ENCODE peak calls at places on chromosomes 13 and 19, in ten cellular contexts. One of them, this sample, is unnamed.

GRCh38 chr13:24727731-24728601 is 36.0 kb upstream of the RNF17 start:
- DNase-seq in HepG2: peak
- DNase-seq in IMR-90: peak
- DNase-seq in lower leg skin: peak
- DNase-seq in GM12892: peak
- DNase-seq in GM12891: peak
- DNase-seq in right lobe of liver: peak
- DNase-seq in transverse colon: peak
- DNase-seq in body of pancreas: peak
- DNase-seq in GM12878: peak
- DNase-seq in this sample: peak

GRCh38 chr13:39105110-39105509 is 66.9 kb downstream of the NHLRC3 start:
- DNase-seq in GM12892: no peak
- DNase-seq in IMR-90: no peak
- DNase-seq in HepG2: no peak
- DNase-seq in lower leg skin: no peak
- DNase-seq in GM12878: no peak
- DNase-seq in body of pancreas: no peak
- DNase-seq in transverse colon: no peak
- DNase-seq in GM12891: no peak
- DNase-seq in right lobe of liver: no peak
- DNase-seq in this sample: no peak

GRCh38 chr13:34155931-34156607 is 338.1 kb downstream of the RFC3 start:
- DNase-seq in HepG2: no peak
- DNase-seq in transverse colon: no peak
- DNase-seq in GM12878: no peak
- DNase-seq in right lobe of liver: no peak
- DNase-seq in IMR-90: peak
- DNase-seq in lower leg skin: no peak
- DNase-seq in GM12891: no peak
- DNase-seq in body of pancreas: no peak
- DNase-seq in GM12892: no peak
- DNase-seq in this sample: no peak

GRCh38 chr19:6790194-6791128 is 18.0 kb downstream of the VAV1 start:
- DNase-seq in GM12892: no peak
- DNase-seq in HepG2: no peak
- DNase-seq in body of pancreas: no peak
- DNase-seq in GM12891: no peak
- DNase-seq in GM12878: no peak
- DNase-seq in IMR-90: no peak
- DNase-seq in right lobe of liver: no peak
- DNase-seq in transverse colon: no peak
- DNase-seq in lower leg skin: no peak
- DNase-seq in this sample: no peak

GRCh38 chr19:23281663-23282276 is 31.6 kb upstream of the ZNF724 start:
- DNase-seq in body of pancreas: no peak
- DNase-seq in GM12892: no peak
- DNase-seq in transverse colon: no peak
- DNase-seq in lower leg skin: no peak
- DNase-seq in right lobe of liver: no peak
- DNase-seq in GM12878: no peak
- DNase-seq in HepG2: peak
- DNase-seq in GM12891: no peak
- DNase-seq in IMR-90: no peak
- DNase-seq in this sample: no peak

GRCh38 chr13:48184260-48184659 is 48.7 kb upstream of the ITM2B start:
- DNase-seq in right lobe of liver: no peak
- DNase-seq in GM12878: no peak
- DNase-seq in body of pancreas: no peak
- DNase-seq in transverse colon: no peak
- DNase-seq in lower leg skin: no peak
- DNase-seq in GM12892: no peak
- DNase-seq in IMR-90: no peak
- DNase-seq in GM12891: no peak
- DNase-seq in HepG2: no peak
- DNase-seq in this sample: no peak

GRCh38 chr13:72104656-72105180 is 237.7 kb upstream of the DACH1 start:
- DNase-seq in GM12891: no peak
- DNase-seq in HepG2: no peak
- DNase-seq in GM12878: no peak
- DNase-seq in GM12892: no peak
- DNase-seq in transverse colon: no peak
- DNase-seq in lower leg skin: no peak
- DNase-seq in right lobe of liver: no peak
- DNase-seq in IMR-90: no peak
- DNase-seq in body of pancreas: peak
- DNase-seq in this sample: no peak

GRCh38 chr13:112643759-112644459 is 45.9 kb upstream of the ATP11A start:
- DNase-seq in GM12878: no peak
- DNase-seq in transverse colon: no peak
- DNase-seq in IMR-90: no peak
- DNase-seq in GM12891: no peak
- DNase-seq in HepG2: peak
- DNase-seq in GM12892: no peak
- DNase-seq in body of pancreas: peak
- DNase-seq in lower leg skin: peak
- DNase-seq in right lobe of liver: peak
- DNase-seq in this sample: no peak

GRCh38 chr13:44576396-44577235 is 486 bp upstream of the TSC22D1 start:
- DNase-seq in GM12878: no peak
- DNase-seq in IMR-90: no peak
- DNase-seq in GM12891: peak
- DNase-seq in GM12892: peak
- DNase-seq in right lobe of liver: no peak
- DNase-seq in lower leg skin: peak
- DNase-seq in HepG2: no peak
- DNase-seq in body of pancreas: peak
- DNase-seq in transverse colon: peak
- DNase-seq in this sample: no peak
- TF ChIP-seq POLR2A in GM12878: peak
- TF ChIP-seq POLR2A in IMR-90: no peak
- TF ChIP-seq POLR2A in GM12891: no peak
- TF ChIP-seq POLR2A in GM12892: no peak
- TF ChIP-seq POLR2A in right lobe of liver: no peak
- TF ChIP-seq POLR2A in lower leg skin: no peak
- TF ChIP-seq POLR2A in HepG2: no peak
- TF ChIP-seq POLR2A in body of pancreas: peak
- TF ChIP-seq POLR2A in transverse colon: no peak
- TF ChIP-seq POLR2A in this sample: no peak

DNA sequence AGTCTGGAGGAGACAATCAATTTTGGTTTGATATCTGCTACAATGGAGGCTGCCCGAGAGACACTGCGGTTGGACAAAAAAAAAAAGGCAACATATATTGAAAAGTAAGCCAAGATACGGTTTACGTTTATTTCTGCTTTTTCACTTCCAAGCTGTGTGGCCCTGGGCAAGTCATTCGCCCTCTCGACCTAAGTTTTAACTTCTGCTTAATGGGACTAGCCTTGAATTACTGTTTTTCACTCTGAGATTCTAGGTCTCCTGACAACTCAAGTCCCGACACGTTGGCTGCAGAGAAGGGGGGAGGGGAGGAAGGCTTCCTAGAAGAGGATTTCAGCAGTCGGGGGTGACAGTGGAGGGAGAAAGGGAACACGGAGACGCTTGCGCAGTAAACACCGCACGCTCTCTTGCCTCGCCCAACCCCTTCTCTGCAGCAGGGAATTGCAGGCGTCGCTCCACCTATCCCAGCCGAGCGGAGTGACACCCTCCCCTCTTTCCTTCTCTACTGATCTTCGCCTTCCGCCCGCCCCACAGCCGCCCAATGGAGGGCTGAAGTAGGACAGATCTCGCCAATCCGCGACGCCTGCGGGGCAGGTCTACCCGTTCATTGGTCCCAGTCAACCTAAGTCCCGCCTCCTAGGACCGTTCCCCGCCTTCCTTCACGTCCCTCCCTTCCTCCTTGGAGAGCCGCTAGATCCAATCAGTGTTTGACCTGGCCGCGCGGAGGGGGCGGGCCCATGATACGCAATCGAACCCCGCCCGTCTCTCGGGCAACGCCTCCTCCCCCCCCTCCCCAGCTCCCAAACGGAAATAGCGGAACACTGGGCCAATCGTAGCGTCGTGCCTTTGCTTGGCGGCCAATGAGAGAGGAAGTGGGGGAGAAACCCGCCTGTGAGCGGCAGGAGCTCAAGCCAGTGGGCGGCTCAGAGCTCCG is 529 bp upstream of the AP2A1 start:
- DNase-seq in lower leg skin: peak
- DNase-seq in right lobe of liver: peak
- DNase-seq in body of pancreas: peak
- DNase-seq in GM12878: peak
- DNase-seq in GM12892: peak
- DNase-seq in HepG2: peak
- DNase-seq in transverse colon: peak
- DNase-seq in IMR-90: peak
- DNase-seq in GM12891: peak
- DNase-seq in this sample: peak
- TF ChIP-seq POLR2A in lower leg skin: no peak
- TF ChIP-seq POLR2A in right lobe of liver: peak
- TF ChIP-seq POLR2A in body of pancreas: peak
- TF ChIP-seq POLR2A in GM12878: peak
- TF ChIP-seq POLR2A in GM12892: peak
- TF ChIP-seq POLR2A in HepG2: peak
- TF ChIP-seq POLR2A in transverse colon: peak
- TF ChIP-seq POLR2A in IMR-90: peak
- TF ChIP-seq POLR2A in GM12891: peak
- TF ChIP-seq POLR2A in this sample: peak

GRCh38 chr19:5691205-5691929 is 1.3 kb downstream of the RPL36 start:
- DNase-seq in lower leg skin: peak
- DNase-seq in body of pancreas: peak
- DNase-seq in GM12891: no peak
- DNase-seq in GM12878: no peak
- DNase-seq in IMR-90: peak
- DNase-seq in HepG2: no peak
- DNase-seq in GM12892: no peak
- DNase-seq in right lobe of liver: peak
- DNase-seq in transverse colon: peak
- DNase-seq in this sample: no peak

GRCh38 chr19:5690955-5691204 is 785 bp downstream of the RPL36 start:
- DNase-seq in transverse colon: peak
- DNase-seq in lower leg skin: no peak
- DNase-seq in GM12878: no peak
- DNase-seq in HepG2: no peak
- DNase-seq in body of pancreas: no peak
- DNase-seq in GM12892: no peak
- DNase-seq in IMR-90: no peak
- DNase-seq in GM12891: no peak
- DNase-seq in right lobe of liver: peak
- DNase-seq in this sample: no peak

GRCh38 chr19:5693195-5694166 is 3.4 kb downstream of the RPL36 start:
- DNase-seq in transverse colon: no peak
- DNase-seq in GM12878: no peak
- DNase-seq in lower leg skin: peak
- DNase-seq in right lobe of liver: no peak
- DNase-seq in GM12892: no peak
- DNase-seq in body of pancreas: no peak
- DNase-seq in HepG2: no peak
- DNase-seq in GM12891: no peak
- DNase-seq in IMR-90: no peak
- DNase-seq in this sample: no peak

GRCh38 chr19:5692785-5693194 is 2.7 kb downstream of the RPL36 start:
- DNase-seq in GM12891: no peak
- DNase-seq in IMR-90: no peak
- DNase-seq in transverse colon: no peak
- DNase-seq in body of pancreas: no peak
- DNase-seq in lower leg skin: no peak
- DNase-seq in right lobe of liver: peak
- DNase-seq in GM12878: no peak
- DNase-seq in HepG2: no peak
- DNase-seq in GM12892: no peak
- DNase-seq in this sample: no peak

DNA sequence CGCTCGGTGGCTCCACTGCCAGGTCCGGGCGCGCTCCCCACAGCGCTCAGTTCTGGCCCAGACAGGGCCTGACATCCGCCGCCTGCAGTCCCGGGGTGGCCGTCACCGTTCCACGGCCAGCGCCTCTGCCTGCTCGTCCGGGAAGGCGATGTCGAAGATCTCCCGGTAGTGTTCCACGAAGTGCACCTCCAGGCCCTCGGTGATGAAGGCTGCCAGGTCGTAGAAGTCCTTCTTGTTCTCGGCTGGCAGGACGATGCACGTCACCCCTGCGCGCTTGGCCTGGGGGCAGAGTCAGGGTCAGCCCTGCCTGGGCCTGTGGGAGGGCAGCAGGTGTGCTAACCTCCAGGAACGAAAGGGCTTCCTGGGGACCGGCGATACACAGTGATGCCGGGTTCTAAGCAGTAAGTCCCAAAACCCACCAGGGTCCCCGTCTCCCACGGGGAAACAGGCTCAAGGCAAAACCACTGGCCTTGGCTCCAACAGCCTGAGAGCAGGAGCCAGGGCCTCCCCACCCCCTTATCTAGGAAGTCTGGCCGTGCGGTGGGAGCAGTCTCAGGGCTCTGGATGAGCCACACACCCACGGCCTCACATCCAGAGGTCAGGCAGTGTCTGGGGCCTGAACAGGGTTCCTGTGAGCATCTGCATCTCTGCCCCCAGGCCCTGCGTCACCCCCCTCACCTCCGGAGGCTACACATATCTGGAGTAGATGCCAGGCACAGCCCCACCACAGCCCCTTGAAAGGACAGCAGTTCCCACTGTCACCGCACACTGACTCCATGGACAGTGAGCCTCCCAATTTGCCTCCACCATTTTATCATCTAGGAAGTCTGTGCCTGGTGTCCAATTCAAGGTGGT is 2.1 kb downstream of the RPL36 start:
- DNase-seq in GM12892: no peak
- DNase-seq in body of pancreas: no peak
- DNase-seq in right lobe of liver: peak
- DNase-seq in IMR-90: peak
- DNase-seq in lower leg skin: peak
- DNase-seq in transverse colon: no peak
- DNase-seq in GM12878: no peak
- DNase-seq in GM12891: no peak
- DNase-seq in HepG2: no peak
- DNase-seq in this sample: no peak
- TF ChIP-seq POLR2A in GM12892: peak
- TF ChIP-seq POLR2A in body of pancreas: no peak
- TF ChIP-seq POLR2A in right lobe of liver: no peak
- TF ChIP-seq POLR2A in IMR-90: no peak
- TF ChIP-seq POLR2A in lower leg skin: no peak
- TF ChIP-seq POLR2A in transverse colon: no peak
- TF ChIP-seq POLR2A in GM12878: peak
- TF ChIP-seq POLR2A in GM12891: no peak
- TF ChIP-seq POLR2A in HepG2: peak
- TF ChIP-seq POLR2A in this sample: no peak

GRCh38 chr13:113851480-113851803 is 12.4 kb downstream of the GAS6 start:
- DNase-seq in GM12878: no peak
- DNase-seq in IMR-90: no peak
- DNase-seq in GM12891: no peak
- DNase-seq in GM12892: no peak
- DNase-seq in right lobe of liver: no peak
- DNase-seq in body of pancreas: no peak
- DNase-seq in HepG2: no peak
- DNase-seq in transverse colon: no peak
- DNase-seq in lower leg skin: no peak
- DNase-seq in this sample: no peak

GRCh38 chr13:113853518-113854237 is 10.2 kb downstream of the GAS6 start:
- DNase-seq in GM12891: no peak
- DNase-seq in right lobe of liver: no peak
- DNase-seq in body of pancreas: no peak
- DNase-seq in GM12892: peak
- DNase-seq in HepG2: no peak
- DNase-seq in transverse colon: no peak
- DNase-seq in IMR-90: peak
- DNase-seq in GM12878: no peak
- DNase-seq in lower leg skin: peak
- DNase-seq in this sample: no peak

GRCh38 chr13:113851826-113852535 is 11.9 kb downstream of the GAS6 start:
- DNase-seq in body of pancreas: no peak
- DNase-seq in GM12878: no peak
- DNase-seq in GM12892: peak
- DNase-seq in HepG2: no peak
- DNase-seq in IMR-90: no peak
- DNase-seq in transverse colon: no peak
- DNase-seq in GM12891: no peak
- DNase-seq in right lobe of liver: no peak
- DNase-seq in lower leg skin: peak
- DNase-seq in this sample: no peak

GRCh38 chr13:113854238-113855011 is 9.5 kb downstream of the GAS6 start:
- DNase-seq in transverse colon: no peak
- DNase-seq in GM12892: peak
- DNase-seq in GM12891: no peak
- DNase-seq in right lobe of liver: no peak
- DNase-seq in GM12878: no peak
- DNase-seq in HepG2: no peak
- DNase-seq in lower leg skin: peak
- DNase-seq in IMR-90: peak
- DNase-seq in body of pancreas: peak
- DNase-seq in this sample: no peak

GRCh38 chr13:113852536-113853517 is 11.0 kb downstream of the GAS6 start:
- DNase-seq in GM12891: no peak
- DNase-seq in HepG2: no peak
- DNase-seq in transverse colon: no peak
- DNase-seq in right lobe of liver: no peak
- DNase-seq in lower leg skin: peak
- DNase-seq in body of pancreas: peak
- DNase-seq in GM12892: peak
- DNase-seq in IMR-90: no peak
- DNase-seq in GM12878: no peak
- DNase-seq in this sample: no peak
- TF ChIP-seq POLR2A in GM12891: no peak
- TF ChIP-seq POLR2A in HepG2: no peak
- TF ChIP-seq POLR2A in transverse colon: no peak
- TF ChIP-seq POLR2A in right lobe of liver: no peak
- TF ChIP-seq POLR2A in lower leg skin: no peak
- TF ChIP-seq POLR2A in body of pancreas: no peak
- TF ChIP-seq POLR2A in GM12892: no peak
- TF ChIP-seq POLR2A in IMR-90: no peak
- TF ChIP-seq POLR2A in GM12878: no peak
- TF ChIP-seq POLR2A in this sample: no peak